ENCODE peak calls at places on chromosomes 1 and 21, in five cellular contexts. H, E, K, R and T are unnamed samples.

GRCh38 chr1:32893198-32894018 is 7.1 kb downstream of the HPCA start:
- DNase-seq in H (no peak), E (no peak), K (peak), R (no peak), T (no peak)

GRCh38 chr1:89429062-89429461 is 65.2 kb downstream of the GBP6 start:
- DNase-seq in H (no peak), E (no peak), K (no peak), R (no peak), T (no peak)

GRCh38 chr1:6913086-6913485 is 127.8 kb downstream of the CAMTA1 start:
- DNase-seq in H (no peak), E (no peak), K (no peak), R (no peak), T (peak)

GRCh38 chr1:204782118-204782700 is 88.5 kb upstream of the NFASC start:
- DNase-seq in H (no peak), E (no peak), K (no peak), R (no peak), T (no peak)

GRCh38 chr1:54176621-54177327 is 23.1 kb downstream of the CYB5RL start:
- DNase-seq in H (no peak), E (no peak), K (no peak), R (no peak), T (no peak)

GRCh38 chr21:42159560-42160110 is 59.3 kb upstream of the ABCG1 start:
- DNase-seq in H (no peak), E (no peak), K (no peak), R (no peak), T (peak)

GRCh38 chr1:194825382-194825781 is 1639.0 kb upstream of the B3GALT2 start:
- DNase-seq in H (no peak), E (no peak), K (no peak), R (no peak), T (no peak)

GRCh38 chr1:30794260-30794659 is 36.7 kb upstream of the LAPTM5 start:
- DNase-seq in H (no peak), E (no peak), K (no peak), R (no peak), T (no peak)

GRCh38 chr1:155322571-155322952 is 1.9 kb downstream of the RUSC1 start:
- DNase-seq in H (peak), E (no peak), K (peak), R (no peak), T (no peak)

GRCh38 chr1:181083842-181084605 is 4.5 kb upstream of the IER5 start:
- DNase-seq in H (peak), E (no peak), K (no peak), R (no peak), T (peak)

GRCh38 chr1:179079113-179079761 is 2.6 kb upstream of the TOR3A start:
- DNase-seq in H (peak), E (peak), K (no peak), R (peak), T (peak)

GRCh38 chr1:70583522-70583921 is 172.5 kb downstream of the CTH start:
- DNase-seq in H (no peak), E (no peak), K (no peak), R (no peak), T (no peak)

GRCh38 chr1:225447649-225448048 is 19.8 kb upstream of the LBR start:
- DNase-seq in H (no peak), E (no peak), K (peak), R (no peak), T (no peak)

GRCh38 chr1:184559117-184559713 is 172.4 kb downstream of the C1orf21 start:
- DNase-seq in H (peak), E (no peak), K (no peak), R (no peak), T (no peak)
- H3K4me3 ChIP-seq in H (no peak), E (no peak), K (no peak), R (no peak), T (no peak)

DNA sequence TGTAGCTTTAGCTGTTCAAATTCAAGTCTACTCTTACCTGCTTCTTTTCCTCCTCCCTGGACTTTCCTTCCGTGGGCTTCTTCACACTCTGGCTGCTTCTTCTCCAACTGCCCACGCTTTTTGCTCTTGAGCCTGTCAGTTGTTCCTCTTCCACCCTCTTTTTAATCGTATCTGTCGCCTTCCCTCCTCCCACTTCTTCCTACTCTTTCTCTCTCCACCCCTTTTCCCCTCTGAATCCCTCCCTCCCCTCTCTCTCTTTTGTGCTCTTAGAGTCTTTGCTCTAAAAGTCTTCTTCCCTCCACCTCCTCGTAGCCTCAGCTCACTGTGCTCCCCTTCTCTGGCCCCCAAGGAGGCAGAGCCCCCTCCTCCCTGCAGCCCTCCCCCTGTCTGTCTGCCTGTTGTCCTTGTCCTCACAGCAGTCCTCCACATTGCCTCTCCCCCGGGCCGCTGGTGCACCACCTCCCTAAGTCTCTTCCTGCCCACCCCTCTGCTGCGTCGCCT is 12.9 kb upstream of the GJA5 start:
- DNase-seq in H (peak), E (no peak), K (no peak), R (no peak), T (no peak)
- H3K4me3 ChIP-seq in H (no peak), E (no peak), K (no peak), R (peak), T (no peak)

DNA sequence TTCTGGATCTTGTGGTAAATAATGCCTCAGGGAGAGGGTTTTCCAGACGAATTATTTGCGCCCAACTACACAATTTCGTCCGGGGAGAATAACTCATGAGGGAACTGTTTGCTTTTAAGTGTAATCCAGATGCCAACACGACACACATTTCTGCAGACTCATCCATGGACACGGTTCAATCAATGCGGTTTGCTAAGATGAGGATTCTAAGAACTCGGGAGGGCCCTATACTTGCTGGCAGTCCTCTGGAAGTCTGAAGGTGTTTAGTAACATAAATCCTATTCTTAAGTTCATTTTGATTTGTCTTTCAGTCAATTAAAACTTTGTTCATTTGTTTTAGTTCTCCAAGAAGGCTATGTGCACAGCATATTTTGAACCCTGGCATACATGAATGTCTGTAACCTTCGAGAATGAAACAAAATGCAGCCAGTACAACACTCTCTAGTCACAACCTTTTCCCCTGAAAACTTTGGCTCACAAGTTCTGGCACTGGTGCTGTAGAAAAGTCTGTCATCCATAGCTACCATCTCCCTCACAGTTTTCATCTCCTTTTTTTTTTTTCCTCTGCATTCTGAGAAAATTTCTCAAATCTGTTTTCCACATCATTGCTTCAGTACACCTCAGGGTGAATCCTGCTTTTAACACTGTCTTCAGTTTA is 38.8 kb downstream of the DIPK1A start:
- DNase-seq in H (no peak), E (no peak), K (no peak), R (no peak), T (no peak)
- H3K4me3 ChIP-seq in H (no peak), E (no peak), K (no peak), R (no peak), T (no peak)

GRCh38 chr1:174791863-174792262 is 207.9 kb upstream of the CACYBP start:
- DNase-seq in H (no peak), E (no peak), K (no peak), R (no peak), T (no peak)
- H3K4me3 ChIP-seq in H (no peak), E (no peak), K (no peak), R (no peak), T (no peak)

GRCh38 chr1:149846600-149847466 is 52.5 kb upstream of the BOLA1 start:
- DNase-seq in H (no peak), E (no peak), K (no peak), R (no peak), T (no peak)

GRCh38 chr1:149848340-149848771 is 51.0 kb upstream of the BOLA1 start:
- DNase-seq in H (peak), E (no peak), K (no peak), R (no peak), T (no peak)

GRCh38 chr1:149849246-149849946 is 50.0 kb upstream of the BOLA1 start:
- DNase-seq in H (peak), E (no peak), K (no peak), R (no peak), T (no peak)

GRCh38 chr1:149849947-149850360 is 49.4 kb upstream of the BOLA1 start:
- DNase-seq in H (peak), E (no peak), K (no peak), R (no peak), T (peak)

DNA sequence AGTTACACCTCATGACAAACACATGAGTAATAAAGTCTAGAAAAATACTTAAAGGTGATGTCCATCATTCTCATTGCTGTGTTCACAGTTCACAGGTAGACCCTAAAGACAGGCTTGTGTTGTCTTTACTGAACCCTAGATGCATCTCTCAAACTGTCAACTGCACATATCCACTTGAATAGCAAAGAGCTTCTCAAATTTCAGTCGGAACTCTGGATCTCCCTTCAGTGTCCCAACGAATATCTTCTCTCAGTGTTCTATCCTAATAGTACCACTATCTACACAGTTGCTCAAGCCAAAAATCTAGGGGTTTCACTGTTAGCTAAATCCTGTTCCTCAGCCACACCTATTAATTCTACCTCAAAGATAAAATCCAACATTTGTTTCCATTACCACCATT is 50.6 kb upstream of the BOLA1 start:
- DNase-seq in H (peak), E (no peak), K (no peak), R (no peak), T (no peak)
- H3K4me3 ChIP-seq in H (peak), E (peak), K (no peak), R (peak), T (no peak)

GRCh38 chr1:226455843-226456242 is 48.0 kb upstream of the PARP1 start:
- DNase-seq in H (no peak), E (no peak), K (no peak), R (no peak), T (no peak)
- H3K4me3 ChIP-seq in H (no peak), E (no peak), K (no peak), R (no peak), T (no peak)

GRCh38 chr1:202189919-202190715 is 3.5 kb upstream of the LGR6 start:
- DNase-seq in H (no peak), E (no peak), K (no peak), R (no peak), T (no peak)

GRCh38 chr1:202192770-202193613 is 607 bp upstream of the LGR6 start:
- DNase-seq in H (peak), E (no peak), K (no peak), R (peak), T (no peak)

GRCh38 chr1:202194328-202194648 is 689 bp downstream of the LGR6 start:
- DNase-seq in H (no peak), E (no peak), K (no peak), R (no peak), T (no peak)

GRCh38 chr1:202197670-202198359 is 4.2 kb downstream of the LGR6 start:
- DNase-seq in H (no peak), E (no peak), K (no peak), R (no peak), T (no peak)

DNA sequence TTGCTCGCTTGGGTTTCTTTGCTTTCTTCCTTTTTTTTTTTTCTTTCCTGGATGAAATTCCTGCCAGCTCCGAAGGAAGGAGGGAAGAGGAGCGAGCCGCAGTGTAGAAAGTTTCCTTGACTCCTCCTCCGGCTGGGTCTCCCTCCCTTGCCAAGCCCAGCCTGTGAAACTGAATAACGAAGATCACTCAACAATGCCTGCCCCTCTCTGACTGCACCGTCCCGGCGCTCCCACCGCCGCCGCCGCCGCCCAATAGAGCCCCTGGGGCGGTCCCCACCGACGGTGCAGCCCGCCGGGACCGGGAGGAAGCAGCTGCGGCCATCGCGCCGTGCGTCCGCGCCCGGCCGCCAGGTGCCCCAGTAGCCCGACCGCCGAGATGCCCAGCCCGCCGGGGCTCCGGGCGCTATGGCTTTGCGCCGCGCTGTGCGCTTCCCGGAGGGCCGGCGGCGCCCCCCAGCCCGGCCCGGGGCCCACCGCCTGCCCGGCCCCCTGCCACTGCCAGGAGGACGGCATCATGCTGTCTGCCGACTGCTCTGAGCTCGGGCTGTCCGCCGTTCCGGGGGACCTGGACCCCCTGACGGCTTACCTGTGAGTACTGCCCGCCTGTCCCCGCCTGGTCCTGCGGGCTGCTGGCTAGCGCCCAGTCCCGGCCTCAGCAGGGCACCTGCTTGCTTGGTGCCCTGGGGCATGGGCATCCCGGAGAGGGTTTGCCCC is at the start of gene LGR6:
- DNase-seq in H (no peak), E (no peak), K (no peak), R (no peak), T (no peak)
- H3K4me3 ChIP-seq in H (no peak), E (no peak), K (no peak), R (peak), T (no peak)